ENCODE peak calls at places on chromosomes 3 and 15, in six cellular contexts. F is GM23248, R is osteocyte, P is KBM-7, K is NCI-H1092 treated with DMSO at 0.1 percent for 48 hours, S is sciatic nerve. H is an unnamed sample.

GRCh38 chr15:50907866-50908208 is 646 bp upstream of the AP4E1 start:
- DNase-seq in F (peak), R (no peak), P (peak), K (peak), S (no peak), H (peak)

GRCh38 chr3:72171461-72171860 is 386.5 kb upstream of the PROK2 start:
- DNase-seq in F (peak), R (no peak), P (no peak), K (no peak), S (no peak), H (peak)

GRCh38 chr15:47300596-47300995 is 416.7 kb upstream of the SEMA6D start:
- DNase-seq in F (no peak), R (no peak), P (no peak), K (no peak), S (no peak), H (no peak)

GRCh38 chr3:14730703-14731102 is 55.8 kb downstream of the C3orf20 start:
- DNase-seq in F (no peak), R (no peak), P (no peak), K (no peak), S (no peak), H (no peak)

GRCh38 chr3:86793786-86794185 is 197.2 kb downstream of the VGLL3 start:
- DNase-seq in F (peak), R (no peak), P (no peak), K (no peak), S (no peak), H (peak)

GRCh38 chr3:106728315-106728821 is 648.9 kb upstream of the CCDC54 start:
- DNase-seq in F (peak), R (no peak), P (no peak), K (no peak), S (no peak), H (peak)

GRCh38 chr3:25583343-25583742 is 81.4 kb downstream of the TOP2B start:
- DNase-seq in F (no peak), R (no peak), P (no peak), K (no peak), S (no peak), H (no peak)

GRCh38 chr3:168914662-168915061 is 748.9 kb downstream of the MECOM start:
- DNase-seq in F (peak), R (no peak), P (no peak), K (no peak), S (no peak), H (no peak)

GRCh38 chr3:170220871-170221270 is 1.4 kb upstream of the PRKCI start:
- DNase-seq in F (peak), R (no peak), P (no peak), K (no peak), S (no peak), H (no peak)

GRCh38 chr15:78873796-78874761 is 1.4 kb downstream of the MORF4L1 start:
- DNase-seq in F (peak), R (no peak), P (peak), K (no peak), S (no peak), H (peak)

GRCh38 chr3:152835311-152836102 is 576 bp downstream of the P2RY1 start:
- DNase-seq in F (peak), R (no peak), P (peak), K (no peak), S (peak), H (peak)

GRCh38 chr3:31094048-31094447 is 199.6 kb upstream of the GADL1 start:
- DNase-seq in F (no peak), R (no peak), P (no peak), K (no peak), S (no peak), H (no peak)

GRCh38 chr15:66107070-66107469 is 146.5 kb downstream of the MEGF11 start:
- DNase-seq in F (no peak), R (no peak), P (no peak), K (no peak), S (peak), H (no peak)

GRCh38 chr3:129518581-129518980 is 9.9 kb upstream of the RHO start:
- DNase-seq in F (no peak), R (no peak), P (no peak), K (no peak), S (no peak), H (no peak)

GRCh38 chr15:94348084-94348483 is 116.7 kb downstream of the MCTP2 start:
- DNase-seq in F (no peak), R (no peak), P (no peak), K (no peak), S (no peak), H (no peak)

GRCh38 chr3:111412656-111413055 is 129.3 kb upstream of the CD96 start:
- DNase-seq in F (no peak), R (no peak), P (no peak), K (no peak), S (no peak), H (no peak)

GRCh38 chr3:90080988-90081387 is 973.6 kb downstream of the EPHA3 start:
- DNase-seq in F (no peak), R (no peak), P (no peak), K (peak), S (no peak), H (no peak)

GRCh38 chr3:64460877-64461276 is 226.9 kb downstream of the ADAMTS9 start:
- DNase-seq in F (peak), R (no peak), P (no peak), K (no peak), S (no peak), H (peak)

GRCh38 chr3:141379250-141379872 is 11.1 kb downstream of the ZBTB38 start:
- DNase-seq in F (no peak), R (no peak), P (no peak), K (no peak), S (no peak), H (no peak)

GRCh38 chr3:142976621-142977398 is 13.3 kb upstream of the PAQR9 start:
- DNase-seq in F (peak), R (no peak), P (peak), K (no peak), S (peak), H (peak)

GRCh38 chr3:127102587-127102986 is 90.3 kb upstream of the PRR23E start:
- DNase-seq in F (no peak), R (no peak), P (no peak), K (no peak), S (peak), H (no peak)

GRCh38 chr15:41894791-41895463 is 1.1 kb upstream of the SPTBN5 start:
- DNase-seq in F (peak), R (no peak), P (peak), K (peak), S (no peak), H (peak)

GRCh38 chr3:197994736-197995135 is 34.7 kb downstream of the LMLN start:
- DNase-seq in F (no peak), R (no peak), P (no peak), K (no peak), S (no peak), H (no peak)

GRCh38 chr3:157572559-157573270 is 69.5 kb upstream of the VEPH1 start:
- DNase-seq in F (peak), R (no peak), P (peak), K (peak), S (no peak), H (peak)

GRCh38 chr3:187139126-187139894 is at the start of gene RPL39L:
- DNase-seq in F (peak), R (peak), P (peak), K (peak), S (peak), H (peak)

GRCh38 chr3:89145995-89146394 is 38.6 kb downstream of the EPHA3 start:
- DNase-seq in F (peak), R (no peak), P (no peak), K (no peak), S (no peak), H (peak)

GRCh38 chr3:133377396-133377795 is 22.5 kb upstream of the BFSP2 start:
- DNase-seq in F (peak), R (no peak), P (peak), K (peak), S (no peak), H (peak)